ENCODE peak calls at places on chromosomes 3 and 15, in seven cellular contexts. H is mesenchymal stem cell, D is neuronal stem cell, O is IMR-90, K is H1, W is mesendoderm, U is trophoblast cell. B is an unnamed sample. For H3K79me1, the result is how much of the 10 kb centered on the place peaks cover.

GRCh38 chr3:52233968-52234367 is 5.0 kb downstream of the TWF2 start:
- DNase-seq in K (no peak), U (no peak), W (no peak), H (no peak), D (no peak), O (no peak), B (no peak)

GRCh38 chr3:144052275-144052674 is 80.7 kb downstream of the DIPK2A start:
- DNase-seq in K (no peak), D (no peak), W (no peak), U (no peak), H (no peak), O (peak), B (no peak)

GRCh38 chr3:140948460-140949249 is 7.0 kb downstream of the SLC25A36 start:
- DNase-seq in W (no peak), U (no peak), H (no peak), D (no peak), O (no peak), K (no peak), B (no peak)

GRCh38 chr3:134311693-134312071 is 61.0 kb upstream of the RYK start:
- DNase-seq in W (no peak), K (no peak), H (no peak), U (no peak), D (no peak), O (no peak), B (peak)

GRCh38 chr15:50418041-50418583 is 6.1 kb upstream of the USP8 start:
- DNase-seq in H (no peak), D (no peak), O (no peak), K (no peak), W (no peak), U (no peak), B (no peak)

GRCh38 chr15:29789871-29790270 is 32.4 kb downstream of the TJP1 start:
- DNase-seq in O (no peak), W (no peak), H (no peak), K (no peak), U (no peak), D (no peak), B (no peak)

GRCh38 chr3:105906834-105907233 is 38.0 kb upstream of the CBLB start:
- DNase-seq in U (peak), W (no peak), O (peak), K (no peak), H (peak), D (no peak), B (no peak)

GRCh38 chr3:149678365-149678948 is 20.6 kb upstream of the WWTR1 start:
- DNase-seq in U (peak), W (peak), D (no peak), H (no peak), O (no peak), K (no peak), B (no peak)

GRCh38 chr15:87527416-87527815 is 729.1 kb downstream of the NTRK3 start:
- DNase-seq in W (peak), U (peak), K (no peak), O (no peak), H (no peak), D (no peak), B (peak)

GRCh38 chr3:111473550-111473949 is 68.4 kb upstream of the CD96 start:
- DNase-seq in W (peak), D (no peak), O (no peak), H (no peak), K (peak), U (peak), B (peak)

GRCh38 chr3:128492353-128493220 is at the start of gene GATA2:
- DNase-seq in W (no peak), K (peak), O (no peak), D (no peak), U (peak), H (no peak), B (peak)

GRCh38 chr3:69320867-69321266 is 65.0 kb downstream of the FRMD4B start:
- DNase-seq in O (no peak), D (no peak), H (no peak), K (no peak), W (no peak), U (peak), B (no peak)

GRCh38 chr3:127589600-127590281 is 792 bp downstream of the TPRA1 start:
- DNase-seq in D (no peak), O (no peak), K (peak), W (peak), H (peak), U (peak), B (no peak)

GRCh38 chr3:133610031-133610430 is 36.5 kb downstream of the CDV3 start:
- DNase-seq in O (peak), H (no peak), U (no peak), W (no peak), D (no peak), K (no peak), B (no peak)

GRCh38 chr3:14403636-14404395 is 1.4 kb downstream of the SLC6A6 start:
- DNase-seq in U (no peak), K (no peak), W (no peak), H (peak), O (no peak), D (no peak), B (no peak)

GRCh38 chr3:124272611-124273151 is 280.8 kb upstream of the ROPN1 start:
- DNase-seq in H (no peak), O (peak), W (no peak), U (no peak), D (no peak), K (no peak), B (no peak)

GRCh38 chr3:141578197-141578596 is 91.4 kb downstream of the RASA2 start:
- DNase-seq in K (no peak), D (no peak), O (peak), U (peak), H (peak), W (no peak), B (no peak)

GRCh38 chr3:18245721-18246120 is 179.4 kb downstream of the SATB1 start:
- DNase-seq in W (no peak), O (no peak), U (no peak), H (no peak), K (no peak), D (no peak), B (no peak)

GRCh38 chr3:15081960-15082664 is 16.8 kb downstream of the RBSN start:
- DNase-seq in H (peak), K (no peak), U (peak), O (peak), W (no peak), D (no peak), B (no peak)

GRCh38 chr3:168581718-168582332 is 486.1 kb upstream of the GOLIM4 start:
- DNase-seq in O (no peak), W (peak), U (no peak), K (no peak), H (no peak), D (no peak), B (peak)

GRCh38 chr3:156594229-156594683 is 39.3 kb upstream of the SSR3 start:
- DNase-seq in K (no peak), D (no peak), H (peak), U (no peak), W (no peak), O (no peak), B (no peak)

GRCh38 chr15:61811952-61812351 is 248.3 kb downstream of the VPS13C start:
- DNase-seq in D (no peak), U (no peak), W (no peak), K (no peak), H (no peak), O (no peak), B (no peak)

GRCh38 chr3:52606373-52607085 is 70.1 kb downstream of the UQCC5 start:
- DNase-seq in H (peak), K (no peak), D (no peak), W (peak), U (peak), O (peak), B (no peak)

GRCh38 chr3:42535981-42536784 is 33.7 kb downstream of the VIPR1 start:
- DNase-seq in U (peak), W (peak), O (no peak), H (peak), D (peak), K (peak), B (peak)

GRCh38 chr3:77825045-77825827 is 785.3 kb downstream of the ROBO2 start:
- DNase-seq in K (no peak), W (peak), O (peak), H (peak), D (no peak), U (peak), B (no peak)

GRCh38 chr15:52252781-52253180 is 42.8 kb downstream of the MYO5C start:
- DNase-seq in K (no peak), D (no peak), W (peak), U (peak), H (peak), O (peak), B (no peak)

GRCh38 chr3:189300345-189300744 is 128.6 kb downstream of the TPRG1 start:
- DNase-seq in U (no peak), D (no peak), O (no peak), H (no peak), K (no peak), W (no peak), B (no peak)

GRCh38 chr3:189295089-189295488 is 123.3 kb downstream of the TPRG1 start:
- DNase-seq in D (no peak), U (no peak), H (no peak), K (no peak), W (no peak), O (no peak), B (no peak)

GRCh38 chr3:189294649-189295048 is 122.9 kb downstream of the TPRG1 start:
- DNase-seq in D (no peak), W (no peak), H (no peak), O (no peak), K (no peak), U (no peak), B (no peak)

GRCh38 chr3:189298469-189299375 is 127.0 kb downstream of the TPRG1 start:
- DNase-seq in H (no peak), O (no peak), D (no peak), U (no peak), W (no peak), K (no peak), B (no peak)

DNA sequence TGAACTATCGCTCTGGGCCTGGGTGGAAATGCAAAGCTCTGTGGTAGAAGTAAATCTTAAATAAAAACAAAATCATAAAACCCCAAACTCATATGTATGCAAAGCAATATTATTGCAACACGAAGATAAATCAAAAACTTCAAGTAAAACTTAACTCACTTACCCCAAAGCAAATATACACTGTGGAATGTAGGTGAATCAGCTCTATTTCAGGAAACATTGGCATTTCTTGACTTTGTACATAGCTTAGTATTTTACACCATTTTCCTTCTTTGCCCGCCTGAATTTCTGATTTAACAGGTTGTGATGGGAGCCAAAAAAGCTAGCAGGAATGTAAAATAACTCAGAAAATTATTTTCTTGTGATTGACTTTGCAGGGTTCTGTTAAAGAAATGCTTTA is 126.2 kb downstream of the TPRG1 start:
- DNase-seq in K (no peak), W (no peak), D (no peak), H (no peak), U (no peak), O (no peak), B (no peak)
- H3K27ac ChIP-seq in K (no peak), W (no peak), D (no peak), H (no peak), U (no peak), O (no peak), B (no peak)

GRCh38 chr15:76333720-76334437 is 2.7 kb upstream of the ISL2 start:
- DNase-seq in W (peak), H (no peak), U (no peak), K (peak), D (no peak), O (no peak), B (peak)

GRCh38 chr15:76334438-76335004 is 2.1 kb upstream of the ISL2 start:
- DNase-seq in H (no peak), D (no peak), K (no peak), O (no peak), U (no peak), W (no peak), B (no peak)

GRCh38 chr15:76336254-76337046 is at the start of gene ISL2:
- DNase-seq in K (peak), O (peak), D (peak), U (peak), W (peak), H (peak), B (peak)

GRCh38 chr15:76335851-76336253 is 721 bp upstream of the ISL2 start:
- DNase-seq in O (no peak), W (peak), U (peak), K (peak), D (no peak), H (peak), B (peak)

GRCh38 chr15:76335129-76335850 is 1.3 kb upstream of the ISL2 start:
- DNase-seq in O (no peak), U (peak), W (peak), K (peak), H (no peak), D (no peak), B (peak)
- H3K79me1 ChIP-seq in O (under half), U (under half), W (under half), K (under half), H (under half), D (under half), B (under half)

GRCh38 chr3:16547555-16547954 is 34.1 kb upstream of the RFTN1 start:
- DNase-seq in W (no peak), K (no peak), H (no peak), U (no peak), O (no peak), D (no peak), B (no peak)
- H3K27ac ChIP-seq in W (no peak), K (no peak), H (no peak), U (no peak), O (no peak), D (no peak), B (no peak)

DNA sequence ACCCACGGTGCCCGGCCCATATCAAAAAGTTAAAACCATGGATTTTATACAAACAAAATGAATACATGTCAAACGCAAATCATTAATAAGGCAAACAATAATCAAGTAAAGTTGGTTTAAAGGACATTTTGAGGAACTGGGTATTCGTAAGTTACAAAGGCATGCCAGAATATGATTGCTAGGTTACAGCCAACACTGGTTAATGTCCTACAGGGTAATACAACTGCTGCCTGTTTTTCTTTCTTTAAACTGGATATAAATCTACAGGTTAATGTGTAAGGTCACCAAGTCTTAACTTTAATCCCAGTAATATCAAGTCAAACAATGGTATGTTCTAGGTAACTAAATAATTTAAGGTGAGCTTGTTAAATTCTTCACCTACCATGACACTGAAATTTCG is 166.1 kb downstream of the PTPRG start:
- DNase-seq in W (no peak), K (no peak), U (no peak), H (no peak), O (no peak), D (no peak), B (no peak)
- H3K79me1 ChIP-seq in W (under half), K (under half), U (under half), H (under half), O (half or more), D (under half), B (under half)

B was measured in H9.